ENCODE peak calls at places on chromosomes 6 and 20, in six cellular contexts. X is non-pigmented ciliary epithelial cell, M is COLO829, P is nucleus accumbens, Z is NCI-H2081, G is T-helper 9 cell. T is an unnamed sample.

GRCh38 chr20:49508435-49509199 is 26.1 kb upstream of the KCNB1 start:
- DNase-seq in Z (peak), X (no peak), G (no peak), M (peak), P (no peak), T (no peak)

GRCh38 chr6:107392069-107392468 is 67.3 kb downstream of the PDSS2 start:
- DNase-seq in M (no peak), Z (no peak), X (no peak), P (no peak), G (no peak), T (no peak)

GRCh38 chr6:30749554-30750378 is 5.4 kb upstream of the IER3 start:
- DNase-seq in Z (no peak), X (no peak), G (no peak), P (no peak), M (no peak), T (no peak)

GRCh38 chr20:63737690-63737939 is 1.2 kb downstream of the LIME1 start:
- DNase-seq in M (no peak), G (no peak), P (no peak), X (no peak), Z (no peak), T (peak)

GRCh38 chr6:136077834-136078576 is 172.1 kb downstream of the MTFR2 start:
- DNase-seq in G (no peak), M (peak), X (peak), P (no peak), Z (no peak), T (no peak)

GRCh38 chr6:145372671-145373123 is 362.6 kb downstream of the EPM2A start:
- DNase-seq in Z (no peak), M (no peak), G (no peak), X (peak), P (no peak), T (peak)

GRCh38 chr6:131029661-131030297 is 33.3 kb downstream of the EPB41L2 start:
- DNase-seq in Z (no peak), M (no peak), P (no peak), G (no peak), X (no peak), T (peak)

GRCh38 chr20:62066983-62067433 is 1.3 kb upstream of the TAF4 start:
- DNase-seq in M (no peak), Z (no peak), P (no peak), X (no peak), G (no peak), T (no peak)

GRCh38 chr6:142369266-142369665 is 67.5 kb downstream of the ADGRG6 start:
- DNase-seq in G (no peak), X (no peak), Z (no peak), P (no peak), M (no peak), T (no peak)

GRCh38 chr20:22728146-22728745 is 143.9 kb upstream of the FOXA2 start:
- DNase-seq in P (no peak), X (no peak), Z (no peak), G (no peak), M (no peak), T (no peak)

GRCh38 chr6:6452002-6452401 is 131.5 kb upstream of the F13A1 start:
- DNase-seq in Z (no peak), P (no peak), X (no peak), G (no peak), M (no peak), T (peak)

GRCh38 chr6:6686748-6687601 is 98.5 kb downstream of the LY86 start:
- DNase-seq in G (no peak), P (no peak), X (no peak), Z (peak), M (peak), T (peak)

GRCh38 chr6:132365319-132365907 is 35.9 kb downstream of the MOXD1 start:
- DNase-seq in X (no peak), P (no peak), M (peak), Z (no peak), G (no peak), T (no peak)

GRCh38 chr6:134123666-134124208 is 71.3 kb upstream of the SLC2A12 start:
- DNase-seq in Z (peak), P (no peak), G (no peak), X (peak), M (no peak), T (no peak)